ENCODE peak calls at places on chromosomes 3 and 15, in seven cellular contexts. G is CD4-positive, alpha-beta memory T cell; H is astrocyte of the spinal cord; K is aorta; D is DND-41; M is GM23338; T is bronchial epithelial cell. U is an unnamed sample.

GRCh38 chr3:4633078-4634004 is 140.2 kb downstream of the ITPR1 start:
- DNase-seq in G (peak), H (peak), K (no peak), D (peak), M (peak), T (peak), U (no peak)

GRCh38 chr3:52392216-52392930 is 52.5 kb downstream of the SEMA3G start:
- DNase-seq in G (no peak), H (no peak), K (no peak), D (no peak), M (no peak), T (no peak), U (no peak)

GRCh38 chr3:57973715-57974477 is 34.3 kb upstream of the FLNB start:
- DNase-seq in G (no peak), H (no peak), K (no peak), D (no peak), M (no peak), T (no peak), U (no peak)

GRCh38 chr15:92921215-92922131 is 21.3 kb downstream of the CHD2 start:
- DNase-seq in G (no peak), H (peak), K (no peak), D (no peak), M (no peak), T (peak), U (no peak)

GRCh38 chr3:137217733-137218132 is 259.9 kb downstream of the IL20RB start:
- DNase-seq in G (no peak), H (no peak), K (no peak), D (no peak), M (peak), T (no peak), U (no peak)

GRCh38 chr3:43638594-43639447 is 17.0 kb upstream of the ANO10 start:
- DNase-seq in G (peak), H (no peak), K (no peak), D (no peak), M (peak), T (peak), U (no peak)

GRCh38 chr15:63233667-63234419 is 43.6 kb upstream of the APH1B start:
- DNase-seq in G (no peak), H (peak), K (no peak), D (no peak), M (no peak), T (peak), U (no peak)

GRCh38 chr3:61936344-61936937 is 375.1 kb downstream of the PTPRG start:
- DNase-seq in G (no peak), H (no peak), K (no peak), D (peak), M (peak), T (no peak), U (no peak)

GRCh38 chr3:59660376-59660775 is 610.6 kb upstream of the CFAP20DC start:
- DNase-seq in G (no peak), H (no peak), K (no peak), D (no peak), M (no peak), T (peak), U (no peak)

GRCh38 chr15:70036585-70037343 is 61.0 kb downstream of the TLE3 start:
- DNase-seq in G (no peak), H (no peak), K (no peak), D (no peak), M (no peak), T (peak), U (no peak)

GRCh38 chr3:126472277-126473006 is 3.2 kb downstream of the ZXDC start:
- DNase-seq in G (no peak), H (peak), K (peak), D (no peak), M (no peak), T (peak), U (peak)

GRCh38 chr3:79019137-79019923 is 748.5 kb downstream of the ROBO1 start:
- DNase-seq in G (no peak), H (peak), K (peak), D (no peak), M (peak), T (peak), U (peak)

GRCh38 chr3:16514799-16515353 is 1.4 kb upstream of the RFTN1 start:
- DNase-seq in G (no peak), H (no peak), K (no peak), D (no peak), M (no peak), T (no peak), U (no peak)

GRCh38 chr15:26773917-26774316 is 1.1 kb upstream of the GABRB3 start:
- DNase-seq in G (no peak), H (no peak), K (no peak), D (no peak), M (peak), T (no peak), U (no peak)

GRCh38 chr15:56031836-56032235 is 38.4 kb upstream of the NEDD4 start:
- DNase-seq in G (no peak), H (no peak), K (no peak), D (no peak), M (no peak), T (no peak), U (no peak)

DNA sequence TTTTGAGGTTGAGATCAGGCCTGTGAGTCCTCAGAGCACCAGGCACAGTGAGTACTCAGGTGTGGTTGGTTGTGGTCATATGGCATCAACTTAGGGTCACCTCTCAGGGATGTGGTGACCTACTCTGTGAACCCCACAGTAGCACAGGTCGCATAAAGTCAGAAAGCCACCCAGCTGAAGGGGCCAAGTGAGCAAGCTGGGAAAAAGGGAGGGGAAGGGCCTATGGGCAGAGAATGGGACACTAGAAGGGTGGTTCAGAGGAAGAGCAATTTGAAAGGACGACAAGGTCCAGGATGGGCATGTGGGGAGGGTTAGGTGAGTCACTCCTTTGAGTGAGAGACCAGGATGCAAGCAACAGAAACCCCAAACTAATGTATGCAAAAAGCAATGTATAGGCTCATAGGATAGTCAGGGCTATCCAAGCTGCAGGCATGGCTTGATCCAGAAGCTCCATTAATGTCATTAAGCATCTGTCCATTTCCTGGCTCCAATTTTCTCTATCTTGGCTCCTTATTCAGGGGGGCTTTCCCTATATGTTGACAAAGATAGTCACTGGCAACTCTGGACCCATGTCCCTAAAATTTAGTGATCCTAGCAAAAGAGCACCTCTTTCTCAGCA is 33.5 kb downstream of the HMCES start:
- DNase-seq in G (no peak), H (peak), K (no peak), D (no peak), M (no peak), T (peak), U (no peak)
- H3K4me3 ChIP-seq in G (no peak), H (no peak), K (no peak), D (no peak), M (no peak), T (no peak), U (no peak)

GRCh38 chr3:40504636-40505430 is 1.0 kb upstream of the ZNF620 start:
- DNase-seq in G (no peak), H (peak), K (peak), D (no peak), M (no peak), T (peak), U (peak)
- H3K4me3 ChIP-seq in G (no peak), H (no peak), K (no peak), D (no peak), M (peak), T (no peak), U (no peak)

GRCh38 chr15:65587094-65587493 is 23.8 kb downstream of the INTS14 start:
- DNase-seq in G (no peak), H (no peak), K (no peak), D (no peak), M (no peak), T (no peak), U (no peak)

GRCh38 chr15:65580287-65580686 is 30.6 kb downstream of the INTS14 start:
- DNase-seq in G (no peak), H (peak), K (no peak), D (no peak), M (no peak), T (peak), U (no peak)

GRCh38 chr15:65583701-65584100 is 27.2 kb downstream of the INTS14 start:
- DNase-seq in G (peak), H (peak), K (no peak), D (peak), M (peak), T (no peak), U (no peak)

GRCh38 chr15:65579762-65580161 is 31.2 kb downstream of the INTS14 start:
- DNase-seq in G (no peak), H (peak), K (no peak), D (no peak), M (no peak), T (no peak), U (no peak)

DNA sequence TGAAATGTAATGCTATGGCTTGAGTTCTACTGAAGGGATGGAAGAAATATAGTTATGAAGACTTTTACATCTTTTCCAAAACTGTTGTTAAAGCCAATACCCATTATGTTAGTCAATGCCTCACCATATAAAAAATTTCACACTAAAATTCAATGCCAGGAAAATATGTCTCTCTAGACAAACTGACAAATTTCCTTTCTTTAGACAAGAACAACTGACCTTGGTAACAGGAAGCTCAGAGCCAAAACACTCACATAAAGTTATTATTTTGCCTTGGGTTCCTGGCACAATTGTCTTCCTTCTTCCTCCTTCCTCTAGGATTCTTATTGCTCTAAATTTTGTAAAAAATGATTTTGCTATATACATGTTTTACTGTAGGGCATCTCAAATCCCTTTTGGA is 26.7 kb downstream of the INTS14 start:
- DNase-seq in G (no peak), H (no peak), K (no peak), D (no peak), M (no peak), T (no peak), U (no peak)
- H3K4me3 ChIP-seq in G (no peak), H (no peak), K (no peak), D (no peak), M (no peak), T (no peak), U (no peak)

GRCh38 chr15:74787251-74788041 is 5.6 kb downstream of the CSK start:
- DNase-seq in G (peak), H (peak), K (peak), D (peak), M (peak), T (peak), U (peak)
- H3K4me3 ChIP-seq in G (peak), H (no peak), K (no peak), D (no peak), M (no peak), T (no peak), U (no peak)

DNA sequence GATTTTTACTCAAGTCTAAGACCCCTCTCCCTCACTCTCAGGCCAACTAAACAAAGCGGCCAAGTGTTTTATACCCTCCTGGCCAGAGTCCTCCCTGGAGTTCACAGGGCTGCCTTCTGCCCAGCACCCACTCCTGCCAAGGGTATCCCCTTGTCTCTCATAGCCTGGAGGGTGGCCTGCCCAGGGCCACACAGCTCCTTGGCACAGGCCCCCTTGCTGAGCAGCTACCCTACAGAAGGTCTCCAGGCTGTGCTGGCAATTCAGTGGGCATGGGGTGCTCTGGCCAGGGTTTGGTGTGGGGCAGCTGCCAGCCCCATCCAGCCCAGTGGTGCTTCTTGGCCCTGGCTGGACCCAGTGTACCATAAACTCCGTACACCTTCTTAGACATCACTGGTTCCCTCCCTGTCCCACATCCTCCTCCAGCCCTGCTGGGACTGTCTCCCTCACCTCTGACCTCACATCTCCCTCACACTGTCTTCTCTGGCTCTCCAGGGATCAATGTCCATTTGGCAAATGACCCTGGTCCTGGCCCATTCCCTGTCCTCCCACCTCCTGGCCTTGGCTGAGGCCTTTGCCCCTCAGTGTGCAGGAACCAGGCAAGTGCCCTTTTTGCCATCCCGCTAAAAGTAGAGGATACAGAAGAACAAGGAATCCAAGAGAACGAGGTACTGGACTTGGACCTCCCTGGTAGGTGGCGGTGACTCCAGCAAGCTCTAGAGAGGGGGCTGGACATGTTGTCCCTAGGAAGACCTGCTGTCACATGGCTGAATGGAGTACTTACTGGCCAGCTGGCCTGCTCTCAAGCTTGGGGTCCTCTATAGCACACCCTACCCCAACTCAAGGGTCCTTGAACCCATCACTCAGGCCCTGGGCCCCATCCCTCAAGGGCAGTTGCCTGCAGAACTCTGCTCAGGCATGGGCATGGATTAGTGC is 50.0 kb upstream of the TRPM1 start:
- DNase-seq in G (no peak), H (no peak), K (no peak), D (no peak), M (no peak), T (no peak), U (no peak)
- H3K4me3 ChIP-seq in G (no peak), H (no peak), K (no peak), D (no peak), M (no peak), T (no peak), U (no peak)

GRCh38 chr15:71611721-71612016 is 198.7 kb upstream of the NR2E3 start:
- DNase-seq in G (no peak), H (no peak), K (no peak), D (no peak), M (no peak), T (no peak), U (no peak)
- H3K4me3 ChIP-seq in G (no peak), H (no peak), K (no peak), D (no peak), M (no peak), T (no peak), U (no peak)

DNA sequence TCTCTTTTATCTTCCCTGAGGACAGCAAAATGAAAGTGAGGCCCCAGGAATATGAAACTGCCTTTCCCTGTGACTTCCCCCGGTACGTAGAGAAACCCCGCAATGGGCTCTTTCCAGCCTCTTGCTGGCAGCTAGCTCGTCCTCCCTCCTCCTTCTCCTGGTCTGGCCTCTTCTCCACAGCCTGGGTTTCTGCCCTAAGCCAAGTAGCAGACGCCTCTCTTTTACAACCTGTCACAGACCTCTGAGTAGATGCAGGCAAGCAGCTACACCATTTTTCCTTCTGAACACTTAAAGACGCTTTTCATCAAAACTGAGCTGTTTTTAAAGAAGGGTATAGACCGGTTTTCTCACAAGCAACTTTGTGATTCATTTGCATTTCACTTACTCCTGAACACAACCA is 31.9 kb downstream of the ADAMTSL3 start:
- DNase-seq in G (no peak), H (no peak), K (no peak), D (no peak), M (peak), T (no peak), U (no peak)
- H3K4me3 ChIP-seq in G (no peak), H (no peak), K (no peak), D (no peak), M (no peak), T (no peak), U (no peak)

GRCh38 chr15:45114076-45114750 is at the start of the genes DUOX2 and DUOXA2:
- DNase-seq in G (no peak), H (no peak), K (no peak), D (no peak), M (peak), T (no peak), U (no peak)
- H3K4me3 ChIP-seq in G (no peak), H (no peak), K (no peak), D (no peak), M (peak), T (no peak), U (no peak)

GRCh38 chr3:195582947-195583346 is 793 bp downstream of the APOD start:
- DNase-seq in G (no peak), H (no peak), K (no peak), D (no peak), M (peak), T (peak), U (no peak)
- H3K4me3 ChIP-seq in G (no peak), H (no peak), K (no peak), D (no peak), M (no peak), T (no peak), U (no peak)

DNA sequence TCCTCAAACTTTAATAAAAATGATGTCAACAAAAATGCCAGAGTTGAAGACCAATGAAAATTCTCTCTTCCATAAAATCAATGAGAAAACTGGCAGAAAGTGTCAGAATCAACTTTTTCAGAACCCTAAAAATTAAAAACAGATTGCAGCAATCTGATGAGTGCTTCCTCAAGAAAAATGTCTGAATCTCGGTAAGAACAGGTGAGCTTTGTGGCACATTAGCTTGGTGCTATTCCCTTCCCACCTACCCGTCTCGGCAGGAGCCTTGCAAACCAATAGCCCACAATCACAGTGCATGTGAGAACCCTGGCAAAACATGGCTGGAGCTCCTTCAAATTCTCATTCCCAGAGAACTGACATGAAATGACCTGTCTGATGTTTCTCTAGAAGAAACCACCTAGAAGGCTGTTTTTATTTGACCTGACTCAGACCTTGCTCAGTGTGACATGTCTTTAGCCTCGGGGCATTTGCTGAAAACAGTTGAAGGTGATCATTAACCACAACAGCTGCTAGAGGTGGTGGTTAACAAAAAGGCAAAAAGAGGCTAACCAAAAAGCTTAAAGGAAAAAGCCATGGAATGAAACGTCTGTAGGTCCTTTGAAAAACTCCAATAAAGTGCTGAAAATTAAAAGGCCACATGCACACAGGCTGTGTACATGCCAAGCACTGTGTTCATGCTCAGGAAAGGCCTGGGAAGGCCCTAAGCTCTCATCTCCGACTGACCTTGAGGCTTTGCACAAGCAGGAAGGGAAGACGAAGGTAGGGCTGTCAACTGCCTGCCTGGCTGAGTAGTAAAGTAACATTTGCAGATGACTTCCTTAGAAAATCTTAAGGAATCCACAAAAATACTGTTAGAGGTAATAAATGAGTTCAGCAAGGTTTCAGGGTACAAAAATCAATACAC is 253.0 kb upstream of the NSMCE3 start:
- DNase-seq in G (no peak), H (no peak), K (no peak), D (no peak), M (no peak), T (peak), U (peak)
- H3K4me3 ChIP-seq in G (no peak), H (no peak), K (no peak), D (no peak), M (no peak), T (no peak), U (no peak)